ENCODE peak calls at places on chromosomes 5 and 9, in four cellular contexts. E is myocyte, K is progenitor cell of endocrine pancreas, L is AML-193. H is an unnamed sample.

GRCh38 chr9:123607479-123607878 is 251.5 kb downstream of the CRB2 start:
- DNase-seq in E (no peak), K (no peak), L (no peak), H (no peak)

GRCh38 chr5:109945723-109946480 is 256.2 kb downstream of the MAN2A1 start:
- DNase-seq in E (no peak), K (no peak), L (no peak), H (no peak)

GRCh38 chr5:6435356-6435755 is 13.3 kb upstream of the UBE2QL1 start:
- DNase-seq in E (peak), K (peak), L (no peak), H (no peak)

GRCh38 chr5:156589104-156589858 is 260.8 kb upstream of the PPP1R2B start:
- DNase-seq in E (no peak), K (no peak), L (no peak), H (no peak)

GRCh38 chr5:132428811-132429440 is 59.4 kb downstream of the SLC22A5 start:
- DNase-seq in E (peak), K (no peak), L (no peak), H (no peak)

GRCh38 chr9:124281934-124282351 is 24.2 kb downstream of the NEK6 start:
- DNase-seq in E (no peak), K (no peak), L (no peak), H (peak)

GRCh38 chr5:114449836-114450515 is 88.1 kb downstream of the KCNN2 start:
- DNase-seq in E (peak), K (peak), L (peak), H (no peak)

GRCh38 chr5:67773439-67773988 is 442.0 kb upstream of the PIK3R1 start:
- DNase-seq in E (no peak), K (no peak), L (no peak), H (no peak)

GRCh38 chr9:90981726-90982125 is 180.1 kb downstream of the SYK start:
- DNase-seq in E (no peak), K (no peak), L (no peak), H (no peak)

GRCh38 chr5:65796269-65796668 is 74.3 kb downstream of the NLN start:
- DNase-seq in E (no peak), K (no peak), L (no peak), H (no peak)

GRCh38 chr5:121384359-121384758 is 467.3 kb upstream of the FTMT start:
- DNase-seq in E (no peak), K (no peak), L (no peak), H (no peak)

GRCh38 chr9:37425298-37425752 is 2.8 kb downstream of the GRHPR start:
- DNase-seq in E (no peak), K (no peak), L (no peak), H (no peak)

GRCh38 chr9:78441396-78441795 is 144.5 kb downstream of the PSAT1 start:
- DNase-seq in E (peak), K (no peak), L (no peak), H (no peak)

GRCh38 chr5:2904399-2904798 is 152.9 kb upstream of the IRX2 start:
- DNase-seq in E (no peak), K (no peak), L (no peak), H (no peak)

GRCh38 chr5:137995077-137995746 is 37.7 kb downstream of the FAM13B start:
- DNase-seq in E (peak), K (no peak), L (peak), H (peak)

GRCh38 chr5:113487411-113487778 is 858 bp downstream of the MCC start:
- DNase-seq in E (no peak), K (peak), L (no peak), H (no peak)

GRCh38 chr9:136686794-136687711 is at the start of gene AGPAT2:
- DNase-seq in E (peak), K (no peak), L (peak), H (peak)

GRCh38 chr9:113564804-113565237 is 101.3 kb downstream of the RGS3 start:
- DNase-seq in E (peak), K (no peak), L (no peak), H (no peak)

GRCh38 chr5:43616535-43616934 is 13.6 kb downstream of the NNT start:
- DNase-seq in E (peak), K (no peak), L (no peak), H (no peak)

GRCh38 chr9:90898229-90898628 is 96.6 kb downstream of the SYK start:
- DNase-seq in E (no peak), K (no peak), L (no peak), H (no peak)

H was measured in GF-D8.